ENCODE peak calls at places on chromosome 6, in seven cellular contexts. Y is ovary, K is Peyer's patch, U is IMR-90, V is mucosa of descending colon, H is Panc1, I is keratinocyte. E is an unnamed sample.
A peak's percentile ranks its signal among the peaks of the same experiment; 100 is the strongest.

GRCh38 chr6:15500901-15501805 is 161.7 kb downstream of the DTNBP1 start:
- DNase-seq in H (no peak), I (no peak), U (no peak), Y (no peak), K (no peak), V (no peak), E (no peak)

GRCh38 chr6:82818727-82819126 is 246.9 kb downstream of the UBE3D start:
- DNase-seq in I (no peak), K (no peak), H (no peak), U (peak; percentile 70), Y (no peak), V (no peak), E (no peak)

GRCh38 chr6:163780993-163781392 is 366.5 kb downstream of the QKI start:
- DNase-seq in Y (no peak), U (peak; percentile 11), H (no peak), V (no peak), K (no peak), I (no peak), E (no peak)

GRCh38 chr6:32118782-32119628 is 9.0 kb downstream of the ATF6B start:
- DNase-seq in H (peak; percentile 57), K (peak; percentile 90), Y (peak; percentile 93), V (peak; percentile 92), U (peak; percentile 85), I (peak; percentile 28), E (peak; percentile 52)

GRCh38 chr6:125886914-125887313 is 69.7 kb upstream of the HINT3 start:
- DNase-seq in K (no peak), I (no peak), U (no peak), H (no peak), Y (no peak), V (no peak), E (no peak)

GRCh38 chr6:131950767-131951575 is at the start of gene CCN2:
- DNase-seq in H (peak; percentile 91), V (peak; percentile 87), K (peak; percentile 78), U (peak; percentile 100), Y (peak; percentile 79), I (peak; percentile 89), E (peak; percentile 97)

GRCh38 chr6:158662607-158663464 is 13.0 kb downstream of the SYTL3 start:
- DNase-seq in U (peak; percentile 65), H (no peak), Y (no peak), K (no peak), V (no peak), I (no peak), E (no peak)

GRCh38 chr6:24149836-24150235 is 23.8 kb downstream of the NRSN1 start:
- DNase-seq in Y (no peak), V (no peak), K (no peak), I (no peak), U (no peak), H (no peak), E (no peak)

GRCh38 chr6:83467620-83468036 is 36.8 kb upstream of the ME1 start:
- DNase-seq in K (no peak), I (no peak), V (peak; percentile 28), Y (no peak), U (no peak), H (no peak), E (no peak)

GRCh38 chr6:48744948-48745347 is 634.0 kb upstream of the PTCHD4 start:
- DNase-seq in K (no peak), I (no peak), H (no peak), Y (no peak), V (no peak), U (peak; percentile 61), E (no peak)

GRCh38 chr6:159844737-159845645 is 44.9 kb downstream of the PNLDC1 start:
- DNase-seq in I (no peak), V (no peak), Y (no peak), U (no peak), H (no peak), K (no peak), E (no peak)

GRCh38 chr6:30957716-30958115 is 16.9 kb downstream of the MUCL3 start:
- DNase-seq in Y (no peak), H (no peak), V (no peak), K (no peak), U (no peak), I (no peak), E (no peak)

GRCh38 chr6:167146173-167146572 is 11.6 kb downstream of the GPR31 start:
- DNase-seq in Y (no peak), U (no peak), K (no peak), V (no peak), H (no peak), I (no peak), E (no peak)

GRCh38 chr6:144264270-144265060 is 20.7 kb upstream of the UTRN start:
- DNase-seq in K (no peak), U (peak; percentile 90), H (peak; percentile 79), Y (peak; percentile 43), I (peak; percentile 35), V (no peak), E (peak; percentile 88)

GRCh38 chr6:113464959-113465358 is 392.2 kb upstream of the MARCKS start:
- DNase-seq in I (no peak), H (peak; percentile 76), K (no peak), U (peak; percentile 85), V (no peak), Y (no peak), E (peak; percentile 58)

GRCh38 chr6:25488156-25488555 is 163.9 kb upstream of the SCGN start:
- DNase-seq in K (no peak), Y (no peak), I (no peak), U (no peak), H (no peak), V (no peak), E (no peak)

GRCh38 chr6:77145244-77145643 is 318.0 kb downstream of the HTR1B start:
- DNase-seq in V (no peak), H (no peak), I (no peak), K (no peak), U (no peak), Y (no peak), E (no peak)

GRCh38 chr6:13886949-13887348 is 37.8 kb upstream of the RNF182 start:
- DNase-seq in K (no peak), I (no peak), H (no peak), V (no peak), Y (no peak), U (no peak), E (no peak)

GRCh38 chr6:4155848-4156466 is 20.6 kb upstream of the ECI2 start:
- DNase-seq in Y (peak; percentile 85), V (peak; percentile 38), H (peak; percentile 62), U (peak; percentile 86), K (no peak), I (peak; percentile 59), E (peak; percentile 60)

GRCh38 chr6:75368864-75369402 is 84.3 kb upstream of the TMEM30A start:
- DNase-seq in K (no peak), Y (no peak), I (no peak), U (no peak), V (no peak), H (no peak), E (no peak)

GRCh38 chr6:138234363-138234762 is 16.1 kb upstream of the PBOV1 start:
- DNase-seq in V (no peak), I (peak; percentile 32), Y (no peak), U (no peak), K (no peak), H (no peak), E (no peak)

DNA sequence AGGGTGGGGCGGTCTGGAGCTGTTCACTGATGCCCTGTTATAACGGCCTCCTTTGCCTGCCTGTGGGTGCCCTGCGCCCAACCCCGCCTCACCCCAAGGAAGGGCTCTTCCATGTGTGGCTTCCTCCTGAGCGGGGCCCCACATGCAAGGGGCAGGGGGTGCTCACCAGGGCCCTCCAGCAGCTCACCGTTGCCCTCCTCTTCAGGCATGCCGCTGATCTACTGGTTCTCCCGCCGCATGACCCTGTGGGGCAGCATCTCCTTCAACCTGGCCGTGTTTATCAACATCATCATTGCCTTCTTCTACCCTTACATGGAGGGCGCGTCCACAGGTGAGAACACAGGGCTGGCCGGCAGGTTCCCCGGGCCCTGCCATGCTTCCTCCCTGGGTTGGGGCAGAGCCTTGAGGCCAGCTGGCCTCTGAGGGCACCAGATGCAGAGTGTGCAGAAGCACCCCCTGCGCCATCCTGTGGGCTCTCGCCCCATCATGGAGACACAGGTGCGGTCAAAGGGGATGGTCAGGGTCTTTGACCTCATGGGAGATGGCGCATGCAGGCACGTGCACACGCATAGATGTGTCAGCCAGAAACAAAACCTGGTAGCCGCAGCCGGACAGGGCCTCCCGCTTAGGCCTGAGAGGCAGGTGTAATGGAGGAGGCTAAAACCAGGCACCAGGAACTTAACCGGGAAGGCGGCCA is 22.9 kb downstream of the UQCC2 start:
- DNase-seq in H (no peak), U (no peak), Y (no peak), V (no peak), K (no peak), I (no peak), E (no peak)
- H3K36me3 ChIP-seq in H (peaks cover 2% of the 10 kb centered on the region), U (peaks cover 13% of the 10 kb centered on the region), Y (no peaks in the 10 kb centered on the region), V (peaks cover 11% of the 10 kb centered on the region), K (no peaks in the 10 kb centered on the region), I (peaks cover 62% of the 10 kb centered on the region), E (peaks cover 14% of the 10 kb centered on the region)

GRCh38 chr6:148514091-148514850 is 171.6 kb downstream of the SASH1 start:
- DNase-seq in K (no peak), V (no peak), I (no peak), U (peak; percentile 69), H (no peak), Y (no peak), E (no peak)

GRCh38 chr6:148509789-148510581 is 167.3 kb downstream of the SASH1 start:
- DNase-seq in H (no peak), I (no peak), Y (no peak), K (no peak), U (peak; percentile 99), V (peak; percentile 44), E (peak; percentile 67)

GRCh38 chr6:148517518-148517917 is 174.9 kb downstream of the SASH1 start:
- DNase-seq in V (no peak), Y (no peak), H (no peak), U (no peak), I (no peak), K (no peak), E (no peak)

GRCh38 chr6:148516116-148517016 is 173.7 kb downstream of the SASH1 start:
- DNase-seq in H (no peak), U (no peak), Y (no peak), K (no peak), I (no peak), V (no peak), E (no peak)

GRCh38 chr6:148513145-148514071 is 170.8 kb downstream of the SASH1 start:
- DNase-seq in I (no peak), Y (no peak), H (no peak), K (no peak), U (peak; percentile 63), V (no peak), E (no peak)
- H3K4me3 ChIP-seq in I (no peak overlapping the region), Y (no peak overlapping the region), H (no peak overlapping the region), K (no peak overlapping the region), U (no peak overlapping the region), V (no peak overlapping the region), E (no peak overlapping the region)

DNA sequence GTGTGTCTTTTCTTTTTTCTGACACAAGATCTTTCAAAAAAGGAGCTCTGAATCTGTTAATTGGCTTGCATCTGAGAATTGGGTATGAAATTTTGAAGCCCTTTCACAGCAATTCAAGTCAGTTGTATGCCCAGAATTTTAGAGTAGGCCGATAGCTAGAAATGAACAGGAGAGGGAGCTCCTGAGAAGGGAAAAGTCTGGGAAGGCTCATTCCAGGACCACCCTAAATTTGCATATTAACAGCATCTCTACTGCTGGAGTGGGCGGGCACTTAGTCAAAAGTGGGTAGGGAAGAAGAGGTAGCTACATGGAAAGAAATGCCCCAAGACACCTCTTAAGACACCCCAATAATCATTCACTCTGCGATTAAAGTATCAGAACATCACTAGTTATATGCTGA is 928.3 kb downstream of the TBC1D32 start:
- DNase-seq in U (no peak), I (no peak), H (no peak), Y (no peak), V (no peak), K (no peak), E (no peak)
- TF ChIP-seq CTCF in U (no peak), I (peak; percentile 37), H (peak; percentile 33), Y (no peak), V (no peak), K (no peak), E (no peak)

GRCh38 chr6:111381126-111381525 is 101.9 kb downstream of the REV3L start:
- DNase-seq in K (no peak), U (peak; percentile 41), Y (no peak), V (no peak), H (no peak), I (no peak), E (no peak)
- H3K36me3 ChIP-seq in K (no peaks in the 10 kb centered on the region), U (peaks cover 27% of the 10 kb centered on the region), Y (no peaks in the 10 kb centered on the region), V (no peaks in the 10 kb centered on the region), H (peaks cover 38% of the 10 kb centered on the region), I (peaks cover 7% of the 10 kb centered on the region), E (no peaks in the 10 kb centered on the region)